ENCODE peak calls at places on chromosomes 4 and X, in five cellular contexts. Z, S, Q, W and R are unnamed samples.

GRCh38 chr4:150960818-150961217 is 54.3 kb downstream of the LRBA start:
- DNase-seq in Z (no peak), S (peak), Q (no peak), W (no peak), R (no peak)

GRCh38 chr4:107721436-107722090 is 1.5 kb upstream of the PAPSS1 start:
- DNase-seq in Z (no peak), S (no peak), Q (peak), W (peak), R (no peak)

GRCh38 chr4:83152771-83153170 is 38.2 kb upstream of the PLAC8 start:
- DNase-seq in Z (no peak), S (no peak), Q (no peak), W (no peak), R (no peak)

GRCh38 chr4:106628616-106629606 is 260.3 kb upstream of the GIMD1 start:
- DNase-seq in Z (no peak), S (no peak), Q (no peak), W (no peak), R (no peak)

GRCh38 chr4:40164459-40164858 is 32.4 kb upstream of the RHOH start:
- DNase-seq in Z (no peak), S (no peak), Q (no peak), W (no peak), R (no peak)

GRCh38 chrX:41265615-41266014 is 68.3 kb upstream of the DDX3X start:
- DNase-seq in Z (no peak), S (peak), Q (peak), W (no peak), R (no peak)

GRCh38 chr4:6233943-6234342 is 33.6 kb upstream of the JAKMIP1 start:
- DNase-seq in Z (no peak), S (no peak), Q (no peak), W (no peak), R (no peak)

GRCh38 chr4:65535128-65535527 is 135.2 kb downstream of the EPHA5 start:
- DNase-seq in Z (no peak), S (no peak), Q (no peak), W (no peak), R (no peak)

GRCh38 chr4:143185253-143186107 is 763 bp downstream of the USP38 start:
- DNase-seq in Z (no peak), S (peak), Q (no peak), W (peak), R (no peak)

GRCh38 chr4:137819964-137820383 is 287.7 kb upstream of the PCDH18 start:
- DNase-seq in Z (no peak), S (peak), Q (no peak), W (peak), R (peak)

GRCh38 chr4:950136-951020 is 18.1 kb downstream of the TMEM175 start:
- DNase-seq in Z (no peak), S (no peak), Q (no peak), W (no peak), R (no peak)

GRCh38 chr4:168220893-168221292 is 97.7 kb downstream of the DDX60 start:
- DNase-seq in Z (no peak), S (peak), Q (no peak), W (no peak), R (no peak)

GRCh38 chr4:148834804-148835598 is 392.8 kb upstream of the NR3C2 start:
- DNase-seq in Z (no peak), S (peak), Q (no peak), W (no peak), R (peak)

GRCh38 chr4:60611762-60612496 is 588.2 kb upstream of the ADGRL3 start:
- DNase-seq in Z (no peak), S (no peak), Q (no peak), W (no peak), R (no peak)

GRCh38 chr4:6453688-6453990 is 18.8 kb downstream of the PPP2R2C start:
- DNase-seq in Z (no peak), S (no peak), Q (no peak), W (no peak), R (no peak)

GRCh38 chrX:13223868-13224555 is 95.8 kb downstream of the ATXN3L start:
- DNase-seq in Z (peak), S (peak), Q (no peak), W (peak), R (peak)

GRCh38 chrX:22760513-22761057 is 239.2 kb upstream of the DDX53 start:
- DNase-seq in Z (no peak), S (no peak), Q (no peak), W (no peak), R (no peak)

GRCh38 chrX:122188751-122189150 is 995.3 kb upstream of the GRIA3 start:
- DNase-seq in Z (no peak), S (no peak), Q (no peak), W (no peak), R (no peak)

GRCh38 chr4:36568575-36568974 is 287.2 kb downstream of the DTHD1 start:
- DNase-seq in Z (no peak), S (no peak), Q (no peak), W (no peak), R (no peak)

GRCh38 chr4:173535932-173536331 is 5.9 kb upstream of the HAND2 start:
- DNase-seq in Z (no peak), S (no peak), Q (no peak), W (no peak), R (no peak)

GRCh38 chr4:122689972-122690371 is 42.5 kb upstream of the BBS12 start:
- DNase-seq in Z (no peak), S (no peak), Q (no peak), W (no peak), R (no peak)

GRCh38 chrX:71992711-71993110 is 82.1 kb downstream of the NHSL2 start:
- DNase-seq in Z (no peak), S (no peak), Q (peak), W (no peak), R (no peak)

GRCh38 chr4:110808371-110808878 is 185.5 kb upstream of the PITX2 start:
- DNase-seq in Z (no peak), S (peak), Q (no peak), W (no peak), R (no peak)

GRCh38 chrX:106331606-106332005 is 163.5 kb downstream of the PWWP3B start:
- DNase-seq in Z (no peak), S (no peak), Q (no peak), W (no peak), R (no peak)

GRCh38 chr4:167903291-167903721 is 189.0 kb upstream of the ANXA10 start:
- DNase-seq in Z (no peak), S (peak), Q (no peak), W (no peak), R (peak)

GRCh38 chr4:153748378-153748777 is 11.4 kb downstream of the RNF175 start:
- DNase-seq in Z (no peak), S (peak), Q (no peak), W (no peak), R (peak)

GRCh38 chrX:35786271-35786670 is 11.9 kb upstream of the MAGEB16 start:
- DNase-seq in Z (no peak), S (no peak), Q (no peak), W (no peak), R (no peak)

GRCh38 chrX:48940404-48940955 is 16.9 kb downstream of the OTUD5 start:
- DNase-seq in Z (no peak), S (no peak), Q (no peak), W (no peak), R (no peak)

GRCh38 chr4:188414441-188414840 is 275.2 kb downstream of the TRIML1 start:
- DNase-seq in Z (no peak), S (no peak), Q (no peak), W (no peak), R (no peak)

GRCh38 chrX:41737065-41737464 is 13.1 kb downstream of the GPR82 start:
- DNase-seq in Z (no peak), S (no peak), Q (peak), W (no peak), R (no peak)

GRCh38 chr4:152936446-152937279 is 540 bp downstream of the FHDC1 start:
- DNase-seq in Z (no peak), S (no peak), Q (no peak), W (peak), R (no peak)

GRCh38 chr4:128776794-128777216 is 32.7 kb upstream of the JADE1 start:
- DNase-seq in Z (no peak), S (peak), Q (no peak), W (peak), R (peak)

GRCh38 chr4:128715616-128716015 is 93.9 kb upstream of the JADE1 start:
- DNase-seq in Z (no peak), S (peak), Q (no peak), W (no peak), R (peak)

GRCh38 chr4:38674206-38675144 is 10.5 kb downstream of the KLF3 start:
- DNase-seq in Z (no peak), S (peak), Q (no peak), W (no peak), R (no peak)

GRCh38 chr4:15002659-15003440 is 569 bp downstream of the CPEB2 start:
- DNase-seq in Z (no peak), S (peak), Q (peak), W (peak), R (peak)

GRCh38 chr4:140151700-140152014 is 2.3 kb downstream of the MAML3 start:
- DNase-seq in Z (peak), S (peak), Q (no peak), W (peak), R (no peak)

GRCh38 chr4:180636696-180637095 is 1606.5 kb upstream of the TENM3 start:
- DNase-seq in Z (no peak), S (no peak), Q (no peak), W (no peak), R (peak)

GRCh38 chr4:130257271-130257670 is 1161.3 kb downstream of the C4orf33 start:
- DNase-seq in Z (no peak), S (peak), Q (no peak), W (no peak), R (peak)

GRCh38 chr4:185016101-185016940 is 2.0 kb upstream of the HELT start:
- DNase-seq in Z (no peak), S (no peak), Q (no peak), W (no peak), R (no peak)

DNA sequence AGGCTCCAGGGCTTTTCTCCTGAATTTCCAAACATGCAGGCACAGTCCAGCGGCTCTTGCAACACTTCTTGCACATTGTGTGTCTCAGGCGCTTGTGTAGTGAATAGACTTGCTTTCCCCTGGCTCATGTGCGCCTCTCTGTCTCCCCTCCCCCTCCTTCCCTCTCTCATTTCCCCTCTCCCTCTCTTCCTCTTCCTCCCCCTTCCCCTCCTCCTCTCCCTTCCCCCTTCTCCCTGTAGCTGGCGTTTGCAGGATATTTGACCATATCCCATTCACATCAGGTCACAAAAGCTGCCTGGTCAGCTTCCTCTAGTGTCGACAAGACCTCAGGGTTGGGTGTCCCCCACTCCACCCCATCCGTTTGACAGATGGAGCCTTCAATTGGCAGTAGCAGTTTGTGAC is 2.4 kb downstream of the CHST7 start:
- DNase-seq in Z (no peak), S (peak), Q (no peak), W (no peak), R (no peak)
- H3K4me3 ChIP-seq in Z (peak), S (peak), Q (peak), W (no peak), R (peak)

GRCh38 chr4:10461091-10461849 is 4.0 kb upstream of the ZNF518B start:
- DNase-seq in Z (no peak), S (peak), Q (peak), W (peak), R (peak)
- H3K4me3 ChIP-seq in Z (no peak), S (peak), Q (peak), W (no peak), R (peak)

GRCh38 chrX:140503230-140503585 is 1.7 kb downstream of the SOX3 start:
- DNase-seq in Z (no peak), S (no peak), Q (no peak), W (no peak), R (no peak)
- H3K4me3 ChIP-seq in Z (no peak), S (no peak), Q (no peak), W (no peak), R (no peak)

GRCh38 chrX:74422029-74422352 is 698 bp downstream of the SLC16A2 start:
- DNase-seq in Z (no peak), S (no peak), Q (no peak), W (no peak), R (no peak)
- H3K4me3 ChIP-seq in Z (no peak), S (peak), Q (peak), W (peak), R (peak)

DNA sequence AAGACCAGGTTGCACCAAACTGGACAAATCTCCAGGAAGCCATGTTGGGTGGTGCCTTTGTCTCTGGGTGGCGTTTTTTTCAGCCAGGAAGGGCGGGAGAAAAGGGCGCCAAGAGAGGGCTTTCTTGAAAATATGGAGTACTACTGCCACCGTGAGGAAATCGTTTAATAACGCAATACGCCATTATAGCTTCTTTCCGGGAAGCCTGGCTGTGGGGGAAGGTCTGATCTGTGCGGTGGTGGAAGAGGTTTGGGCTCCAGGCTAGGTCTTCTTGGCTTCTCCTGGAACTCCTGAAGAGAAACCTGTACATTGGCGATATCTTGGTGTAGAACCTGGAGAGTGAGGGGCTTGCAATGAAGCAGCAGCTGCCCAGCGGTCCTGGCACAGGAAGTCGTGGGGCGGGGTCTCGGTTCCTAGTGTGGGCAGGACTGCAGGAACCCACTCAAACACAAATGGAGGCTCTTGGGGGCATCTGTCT is 202.7 kb downstream of the OR13H1 start:
- DNase-seq in Z (no peak), S (no peak), Q (peak), W (peak), R (no peak)
- H3K4me3 ChIP-seq in Z (peak), S (no peak), Q (no peak), W (peak), R (no peak)

GRCh38 chr4:163609046-163609445 is 114.6 kb downstream of the TMA16 start:
- DNase-seq in Z (no peak), S (no peak), Q (no peak), W (no peak), R (no peak)

GRCh38 chr4:163610642-163611041 is 116.2 kb downstream of the TMA16 start:
- DNase-seq in Z (no peak), S (no peak), Q (no peak), W (no peak), R (no peak)

GRCh38 chr4:163607292-163607691 is 112.8 kb downstream of the TMA16 start:
- DNase-seq in Z (no peak), S (no peak), Q (no peak), W (no peak), R (no peak)

GRCh38 chr4:163603246-163603645 is 108.8 kb downstream of the TMA16 start:
- DNase-seq in Z (no peak), S (no peak), Q (no peak), W (no peak), R (no peak)

GRCh38 chr4:163606885-163607284 is 112.4 kb downstream of the TMA16 start:
- DNase-seq in Z (no peak), S (no peak), Q (no peak), W (no peak), R (no peak)
- H3K4me3 ChIP-seq in Z (no peak), S (no peak), Q (no peak), W (no peak), R (no peak)

GRCh38 chr4:2837110-2837903 is 6.3 kb upstream of the ADD1 start:
- DNase-seq in Z (no peak), S (no peak), Q (no peak), W (no peak), R (no peak)
- H3K4me3 ChIP-seq in Z (peak), S (no peak), Q (peak), W (no peak), R (no peak)

DNA sequence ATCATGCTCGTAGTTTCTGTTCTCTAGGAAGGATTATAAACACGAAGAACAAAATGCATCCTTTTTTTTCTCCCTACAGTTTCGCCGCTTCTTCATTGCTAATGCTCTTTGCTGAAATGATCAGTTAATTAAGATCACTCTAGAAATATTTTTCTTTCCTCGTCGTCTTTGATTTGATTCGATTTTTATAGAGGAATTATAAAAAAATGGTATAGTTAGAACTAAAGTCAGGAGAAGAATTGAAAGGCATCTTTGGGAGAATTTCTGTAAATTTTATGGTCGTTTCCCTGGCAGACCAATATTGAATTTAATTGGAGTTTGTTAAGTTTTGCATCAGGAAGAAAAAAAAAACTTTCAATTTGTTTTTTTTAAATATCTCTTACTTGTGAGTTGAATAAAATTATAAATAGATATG is 1.1 kb upstream of the NKX3-2 start:
- DNase-seq in Z (no peak), S (no peak), Q (no peak), W (no peak), R (no peak)
- H3K4me3 ChIP-seq in Z (peak), S (no peak), Q (peak), W (no peak), R (peak)

GRCh38 chr4:7890635-7891393 is 48.8 kb downstream of the AFAP1 start:
- DNase-seq in Z (peak), S (peak), Q (no peak), W (no peak), R (peak)
- H3K4me3 ChIP-seq in Z (peak), S (no peak), Q (no peak), W (no peak), R (no peak)